ENCODE peak calls at places on chromosomes 11 and 22, in five cellular contexts. One of them, this sample, is unnamed.

GRCh38 chr22:27502327-27502726 is 299.2 kb downstream of the MN1 start:
- DNase-seq in HCT116: no peak
- DNase-seq in GM06990: no peak
- DNase-seq in lower leg skin: no peak
- DNase-seq in BJ: no peak
- DNase-seq in this sample: no peak

GRCh38 chr22:22999473-22999872 is 70.8 kb upstream of the GNAZ start:
- DNase-seq in HCT116: no peak
- DNase-seq in GM06990: no peak
- DNase-seq in lower leg skin: no peak
- DNase-seq in BJ: no peak
- DNase-seq in this sample: no peak

GRCh38 chr11:8477680-8478079 is 116.3 kb downstream of the STK33 start:
- DNase-seq in HCT116: no peak
- DNase-seq in GM06990: peak; percentile 35
- DNase-seq in lower leg skin: no peak
- DNase-seq in BJ: no peak
- DNase-seq in this sample: no peak

GRCh38 chr22:21922370-21923162 is 30.1 kb downstream of the PPM1F start:
- DNase-seq in HCT116: no peak
- DNase-seq in GM06990: no peak
- DNase-seq in lower leg skin: no peak
- DNase-seq in BJ: no peak
- DNase-seq in this sample: no peak

GRCh38 chr11:8365542-8365941 is 101.9 kb upstream of the LMO1 start:
- DNase-seq in HCT116: no peak
- DNase-seq in GM06990: no peak
- DNase-seq in lower leg skin: no peak
- DNase-seq in BJ: no peak
- DNase-seq in this sample: no peak

GRCh38 chr11:89267660-89268302 is 90.1 kb downstream of the TYR start:
- DNase-seq in HCT116: no peak
- DNase-seq in GM06990: no peak
- DNase-seq in lower leg skin: no peak
- DNase-seq in BJ: no peak
- DNase-seq in this sample: no peak

GRCh38 chr11:70187771-70188170 is 15.3 kb upstream of the FADD start:
- DNase-seq in HCT116: no peak
- DNase-seq in GM06990: no peak
- DNase-seq in lower leg skin: no peak
- DNase-seq in BJ: no peak
- DNase-seq in this sample: no peak

GRCh38 chr11:34476853-34477252 is 36.7 kb downstream of the ELF5 start:
- DNase-seq in HCT116: no peak
- DNase-seq in GM06990: no peak
- DNase-seq in lower leg skin: no peak
- DNase-seq in BJ: no peak
- DNase-seq in this sample: no peak

GRCh38 chr11:55263081-55263480 is 1.1 kb downstream of the TRIM48 start:
- DNase-seq in HCT116: no peak
- DNase-seq in GM06990: no peak
- DNase-seq in lower leg skin: no peak
- DNase-seq in BJ: no peak
- DNase-seq in this sample: peak; percentile 90

GRCh38 chr11:133843454-133843987 is 1.8 kb downstream of the SPATA19 start:
- DNase-seq in HCT116: no peak
- DNase-seq in GM06990: no peak
- DNase-seq in lower leg skin: no peak
- DNase-seq in BJ: no peak
- DNase-seq in this sample: no peak

GRCh38 chr11:10529279-10529678 is 11.7 kb downstream of the RNF141 start:
- DNase-seq in HCT116: no peak
- DNase-seq in GM06990: no peak
- DNase-seq in lower leg skin: no peak
- DNase-seq in BJ: no peak
- DNase-seq in this sample: no peak

GRCh38 chr22:38799265-38800002 is 5.5 kb upstream of the DNAL4 start:
- DNase-seq in HCT116: no peak
- DNase-seq in GM06990: no peak
- DNase-seq in lower leg skin: no peak
- DNase-seq in BJ: peak; percentile 21
- DNase-seq in this sample: no peak

GRCh38 chr11:76074178-76075112 is 131.9 kb downstream of the WNT11 start:
- DNase-seq in HCT116: no peak
- DNase-seq in GM06990: no peak
- DNase-seq in lower leg skin: no peak
- DNase-seq in BJ: no peak
- DNase-seq in this sample: no peak

GRCh38 chr11:78893996-78894395 is 319.3 kb upstream of the NARS2 start:
- DNase-seq in HCT116: no peak
- DNase-seq in GM06990: no peak
- DNase-seq in lower leg skin: no peak
- DNase-seq in BJ: no peak
- DNase-seq in this sample: no peak

GRCh38 chr11:43943931-43944751 is 1.7 kb downstream of the C11orf96 start:
- DNase-seq in HCT116: no peak
- DNase-seq in GM06990: peak; percentile 25
- DNase-seq in lower leg skin: no peak
- DNase-seq in BJ: no peak
- DNase-seq in this sample: no peak

GRCh38 chr22:43404673-43405385 is 7.0 kb upstream of the MPPED1 start:
- DNase-seq in HCT116: no peak
- DNase-seq in GM06990: no peak
- DNase-seq in lower leg skin: peak; percentile 48
- DNase-seq in BJ: no peak
- DNase-seq in this sample: no peak

DNA sequence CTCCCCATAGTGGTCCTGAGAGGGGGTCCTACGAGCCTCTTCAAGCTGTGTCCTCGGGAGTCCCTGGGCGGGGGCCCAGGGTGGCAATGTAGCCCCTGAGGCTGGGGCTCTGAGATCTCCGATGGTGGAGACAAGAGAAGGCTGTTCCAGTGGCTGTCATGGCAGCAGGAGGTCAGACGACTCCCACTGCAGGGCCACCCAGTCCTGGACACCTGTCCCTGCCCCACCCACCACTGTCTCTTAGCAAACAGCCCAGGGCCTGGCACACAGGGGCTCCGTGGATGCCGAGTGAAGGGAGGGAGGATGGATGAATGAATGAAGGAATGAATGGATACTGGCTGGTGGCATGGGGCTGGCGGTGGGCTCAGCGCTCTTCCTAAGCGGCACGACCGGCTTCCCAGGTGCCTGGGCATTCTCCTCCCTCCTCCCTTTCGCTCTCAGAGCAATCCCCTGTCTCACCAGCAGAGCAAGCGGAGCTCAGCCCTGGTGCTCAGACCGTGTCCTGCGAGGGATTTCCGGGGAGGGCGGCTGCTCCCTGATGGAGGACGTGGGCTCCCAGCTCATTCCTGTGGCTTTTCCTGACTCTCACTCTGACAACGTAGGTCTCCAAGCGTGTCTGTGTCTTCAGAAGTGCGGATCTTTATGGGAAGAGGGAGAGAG is 1272.7 kb downstream of the BRD1 start:
- DNase-seq in HCT116: no peak
- DNase-seq in GM06990: no peak
- DNase-seq in lower leg skin: no peak
- DNase-seq in BJ: no peak
- DNase-seq in this sample: no peak
- TF ChIP-seq CTCF in HCT116: peak; percentile 31
- TF ChIP-seq CTCF in GM06990: no peak
- TF ChIP-seq CTCF in lower leg skin: no peak
- TF ChIP-seq CTCF in BJ: no peak
- TF ChIP-seq CTCF in this sample: peak; percentile 18

GRCh38 chr11:31939004-31939403 is 127.9 kb upstream of the PAX6 start:
- DNase-seq in HCT116: no peak
- DNase-seq in GM06990: no peak
- DNase-seq in lower leg skin: no peak
- DNase-seq in BJ: no peak
- DNase-seq in this sample: no peak
- H3K4me3 ChIP-seq in HCT116: no peak overlapping the region
- H3K4me3 ChIP-seq in GM06990: no peak overlapping the region
- H3K4me3 ChIP-seq in lower leg skin: no peak overlapping the region
- H3K4me3 ChIP-seq in BJ: no peak overlapping the region
- H3K4me3 ChIP-seq in this sample: no peak overlapping the region

DNA sequence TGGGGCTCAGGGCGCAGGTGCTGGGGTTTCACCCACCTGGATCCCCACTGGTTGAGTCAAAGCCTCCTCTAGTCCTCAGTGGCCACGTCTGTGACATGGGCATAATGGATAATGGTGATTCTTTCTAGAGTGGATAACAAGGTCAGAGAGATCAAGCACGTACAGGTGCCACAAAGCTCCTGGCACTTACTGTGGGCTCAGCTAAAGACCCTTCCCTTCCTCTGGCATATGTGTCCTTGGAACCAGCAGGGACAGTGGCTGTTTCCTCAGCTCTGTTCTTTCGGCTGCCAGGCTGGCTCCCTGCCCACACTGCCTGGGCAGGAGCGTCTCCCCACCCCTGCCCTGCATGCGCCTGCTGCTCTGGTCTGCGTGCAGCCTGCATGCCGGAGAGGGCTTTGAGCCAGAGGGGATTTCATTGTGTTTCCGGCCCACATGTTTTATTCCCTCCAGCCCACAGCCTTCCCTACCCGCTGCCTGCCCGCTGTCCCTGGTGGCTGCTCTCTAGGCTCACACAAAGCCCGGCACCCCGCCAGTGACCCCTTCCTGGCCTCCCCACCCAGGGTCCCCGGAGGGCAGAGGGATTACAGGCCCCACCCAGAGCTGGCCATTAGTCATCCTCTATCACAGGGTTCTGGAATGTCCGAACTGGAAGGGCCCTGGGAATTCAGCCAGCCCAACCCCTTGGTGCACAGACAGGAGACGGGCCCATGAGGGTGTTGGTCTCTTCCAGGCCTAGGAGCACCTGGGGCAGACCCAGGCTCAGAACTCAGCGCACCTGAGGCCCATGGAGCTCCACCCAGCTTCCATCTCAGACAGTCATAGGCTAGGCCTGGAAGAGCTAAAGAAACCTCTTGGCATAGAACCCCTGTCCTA is 55.3 kb upstream of the GCAT start:
- DNase-seq in HCT116: peak; percentile 92
- DNase-seq in GM06990: no peak
- DNase-seq in lower leg skin: peak; percentile 81
- DNase-seq in BJ: peak; percentile 89
- DNase-seq in this sample: peak; percentile 83
- TF ChIP-seq CTCF in HCT116: no peak
- TF ChIP-seq CTCF in GM06990: no peak
- TF ChIP-seq CTCF in lower leg skin: no peak
- TF ChIP-seq CTCF in BJ: peak; percentile 53
- TF ChIP-seq CTCF in this sample: no peak

DNA sequence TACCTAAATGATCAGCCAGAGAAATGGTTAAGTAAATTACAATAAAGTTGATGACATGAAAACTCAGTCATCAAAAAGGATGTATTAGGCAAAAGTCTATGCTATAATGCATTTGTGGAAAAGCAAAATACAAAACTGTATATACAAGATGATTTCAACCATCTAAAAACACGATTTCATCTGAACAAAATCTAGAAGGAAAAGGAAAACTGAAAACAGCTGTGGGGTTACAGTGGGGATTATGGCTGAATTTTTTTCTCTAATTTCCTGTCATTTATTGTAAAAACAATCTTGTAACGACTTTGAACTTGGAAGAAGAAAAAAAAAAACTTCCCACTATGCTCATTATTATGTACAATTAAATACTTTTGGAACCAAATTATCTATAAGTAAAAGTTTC is 30.3 kb downstream of the CHEK2 start:
- DNase-seq in HCT116: no peak
- DNase-seq in GM06990: no peak
- DNase-seq in lower leg skin: no peak
- DNase-seq in BJ: no peak
- DNase-seq in this sample: no peak
- H3K4me3 ChIP-seq in HCT116: no peak overlapping the region
- H3K4me3 ChIP-seq in GM06990: no peak overlapping the region
- H3K4me3 ChIP-seq in lower leg skin: no peak overlapping the region
- H3K4me3 ChIP-seq in BJ: no peak overlapping the region
- H3K4me3 ChIP-seq in this sample: no peak overlapping the region

DNA sequence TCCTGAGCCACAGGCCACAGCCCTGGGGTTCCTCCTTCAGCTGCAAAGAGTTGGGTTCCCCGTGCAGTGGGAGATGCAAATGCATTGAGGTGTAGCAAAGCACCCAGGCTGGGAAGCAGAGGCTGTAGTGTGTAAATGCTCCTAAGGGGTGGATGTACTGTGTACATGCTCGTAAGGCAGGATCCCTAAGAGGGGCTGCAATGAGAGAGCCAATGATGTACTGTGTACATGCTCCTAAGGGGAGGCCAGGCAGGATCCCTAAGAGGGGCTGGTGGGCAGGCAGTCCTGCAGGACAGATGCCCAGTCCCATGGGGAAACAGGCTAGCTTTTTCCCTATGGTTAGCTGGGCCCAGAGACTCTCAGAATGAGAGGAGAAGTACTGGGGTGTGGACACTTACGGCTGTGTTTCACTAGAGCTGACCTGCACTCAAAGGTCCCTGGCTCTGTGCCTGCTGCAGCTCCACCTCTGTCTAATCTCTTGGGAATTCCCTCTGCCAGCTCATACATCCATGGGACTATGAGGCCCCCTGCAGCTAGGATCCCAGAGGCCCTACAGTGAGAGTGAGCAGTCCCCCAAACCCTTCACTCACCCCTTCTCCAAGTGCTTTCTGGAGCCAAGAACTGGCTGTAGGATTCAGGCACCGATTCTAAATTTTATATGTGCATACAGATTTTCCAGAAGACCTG is 261.9 kb upstream of the LUZP2 start:
- DNase-seq in HCT116: no peak
- DNase-seq in GM06990: no peak
- DNase-seq in lower leg skin: no peak
- DNase-seq in BJ: no peak
- DNase-seq in this sample: peak; percentile 6
- TF ChIP-seq CTCF in HCT116: no peak
- TF ChIP-seq CTCF in GM06990: no peak
- TF ChIP-seq CTCF in lower leg skin: no peak
- TF ChIP-seq CTCF in BJ: no peak
- TF ChIP-seq CTCF in this sample: no peak

GRCh38 chr11:3222941-3223905 is 4.6 kb upstream of the MRGPRG start:
- DNase-seq in HCT116: no peak
- DNase-seq in GM06990: no peak
- DNase-seq in lower leg skin: no peak
- DNase-seq in BJ: no peak
- DNase-seq in this sample: no peak
- H3K4me3 ChIP-seq in HCT116: no peak overlapping the region
- H3K4me3 ChIP-seq in GM06990: no peak overlapping the region
- H3K4me3 ChIP-seq in lower leg skin: no peak overlapping the region
- H3K4me3 ChIP-seq in BJ: no peak overlapping the region
- H3K4me3 ChIP-seq in this sample: no peak overlapping the region

DNA sequence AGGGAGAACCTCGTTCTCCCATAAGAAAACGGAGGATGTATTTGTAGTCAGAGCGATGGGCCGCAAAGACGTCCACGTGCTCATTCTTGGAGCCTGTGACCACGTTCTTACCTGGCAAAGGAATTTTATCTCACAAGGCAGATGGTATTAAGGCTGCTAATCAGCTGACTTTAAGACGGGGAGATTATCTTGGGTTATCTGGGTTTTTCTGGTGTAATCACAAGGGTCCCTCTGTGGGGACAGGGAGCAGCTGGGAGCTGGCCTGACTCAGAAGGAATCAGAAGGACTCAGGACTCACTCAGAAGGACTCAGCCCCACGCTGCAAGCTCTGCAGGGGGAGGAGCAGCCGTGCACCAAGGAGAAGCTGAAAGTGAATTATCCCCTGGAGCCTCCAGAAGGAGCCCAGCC is 7.5 kb upstream of the SIGIRR start:
- DNase-seq in HCT116: no peak
- DNase-seq in GM06990: no peak
- DNase-seq in lower leg skin: no peak
- DNase-seq in BJ: no peak
- DNase-seq in this sample: no peak
- TF ChIP-seq CTCF in HCT116: no peak
- TF ChIP-seq CTCF in GM06990: no peak
- TF ChIP-seq CTCF in lower leg skin: no peak
- TF ChIP-seq CTCF in BJ: no peak
- TF ChIP-seq CTCF in this sample: no peak

GRCh38 chr11:111378185-111378772 is 796 bp downstream of the POU2AF1 start:
- DNase-seq in HCT116: no peak
- DNase-seq in GM06990: no peak
- DNase-seq in lower leg skin: no peak
- DNase-seq in BJ: no peak
- DNase-seq in this sample: no peak
- H3K4me3 ChIP-seq in HCT116: no peak overlapping the region
- H3K4me3 ChIP-seq in GM06990: peak overlapping the region; percentile 90
- H3K4me3 ChIP-seq in lower leg skin: no peak overlapping the region
- H3K4me3 ChIP-seq in BJ: no peak overlapping the region
- H3K4me3 ChIP-seq in this sample: no peak overlapping the region

This sample was measured in LNCaP clone FGC.